ENCODE peak calls at places on chromosomes 5 and 9, in five cellular contexts. T is psoas muscle, Z is ovary, Q is GM13977, E is GM10248. H is an unnamed sample.

GRCh38 chr5:38265546-38266179 is 7.3 kb downstream of the EGFLAM start:
- DNase-seq in T (peak; percentile 34), Z (peak; percentile 59), Q (peak; percentile 52), E (peak; percentile 54), H (peak; percentile 68)

GRCh38 chr9:21075484-21075883 is 2.3 kb downstream of the IFNB1 start:
- DNase-seq in T (no peak), Z (no peak), Q (no peak), E (no peak), H (no peak)

GRCh38 chr9:121637441-121638222 is 13.8 kb upstream of the DAB2IP start:
- DNase-seq in T (no peak), Z (no peak), Q (no peak), E (no peak), H (no peak)

GRCh38 chr9:129258124-129258822 is 80.2 kb upstream of the IER5L start:
- DNase-seq in T (peak; percentile 94), Z (peak; percentile 98), Q (peak; percentile 92), E (peak; percentile 89), H (peak; percentile 94)

GRCh38 chr5:169861934-169862333 is 118.4 kb downstream of the INSYN2B start:
- DNase-seq in T (no peak), Z (no peak), Q (no peak), E (no peak), H (no peak)

GRCh38 chr5:58057324-58057723 is 402.6 kb downstream of the PLK2 start:
- DNase-seq in T (no peak), Z (no peak), Q (no peak), E (no peak), H (no peak)

GRCh38 chr9:1005043-1005667 is 28.7 kb downstream of the DMRT3 start:
- DNase-seq in T (no peak), Z (no peak), Q (peak; percentile 46), E (peak; percentile 54), H (peak; percentile 38)

GRCh38 chr5:103271570-103272289 is 13.2 kb downstream of the MACIR start:
- DNase-seq in T (no peak), Z (no peak), Q (no peak), E (no peak), H (no peak)

GRCh38 chr9:36903541-36904435 is 130.3 kb downstream of the PAX5 start:
- DNase-seq in T (no peak), Z (no peak), Q (no peak), E (no peak), H (peak; percentile 89)

GRCh38 chr9:137917116-137917515 is 39.5 kb downstream of the CACNA1B start:
- DNase-seq in T (no peak), Z (no peak), Q (no peak), E (no peak), H (no peak)

GRCh38 chr5:168269950-168270349 is 21.5 kb upstream of the WWC1 start:
- DNase-seq in T (no peak), Z (no peak), Q (no peak), E (no peak), H (no peak)

GRCh38 chr5:345404-346195 is 24.1 kb downstream of the AHRR start:
- DNase-seq in T (no peak), Z (peak; percentile 51), Q (peak; percentile 26), E (peak; percentile 28), H (no peak)

GRCh38 chr9:14221558-14221957 is 92.4 kb downstream of the NFIB start:
- DNase-seq in T (no peak), Z (no peak), Q (no peak), E (no peak), H (no peak)

GRCh38 chr5:87002485-87002884 is 265.2 kb upstream of the RASA1 start:
- DNase-seq in T (no peak), Z (no peak), Q (no peak), E (no peak), H (no peak)

GRCh38 chr5:174374206-174374605 is 328.7 kb downstream of the NSG2 start:
- DNase-seq in T (no peak), Z (no peak), Q (no peak), E (no peak), H (no peak)

GRCh38 chr5:142215915-142216681 is 107.5 kb downstream of the NDFIP1 start:
- DNase-seq in T (peak; percentile 74), Z (peak; percentile 47), Q (no peak), E (no peak), H (no peak)

GRCh38 chr5:56110646-56111403 is 116.1 kb upstream of the IL6ST start:
- DNase-seq in T (no peak), Z (no peak), Q (no peak), E (no peak), H (no peak)

GRCh38 chr5:1831677-1832313 is 30.6 kb downstream of the NDUFS6 start:
- DNase-seq in T (no peak), Z (no peak), Q (no peak), E (no peak), H (no peak)

GRCh38 chr5:55920784-55921183 is 69.6 kb downstream of the IL31RA start:
- DNase-seq in T (no peak), Z (no peak), Q (peak; percentile 4), E (peak; percentile 5), H (peak; percentile 20)

GRCh38 chr9:134642385-134643181 is 980 bp downstream of the COL5A1 start:
- DNase-seq in T (peak; percentile 75), Z (peak; percentile 78), Q (peak; percentile 52), E (no peak), H (no peak)

GRCh38 chr5:171744882-171745281 is 40.7 kb upstream of the SMIM23 start:
- DNase-seq in T (no peak), Z (no peak), Q (no peak), E (no peak), H (no peak)

GRCh38 chr5:178416206-178416882 is 173.8 kb downstream of the COL23A1 start:
- DNase-seq in T (no peak), Z (no peak), Q (no peak), E (no peak), H (no peak)

DNA sequence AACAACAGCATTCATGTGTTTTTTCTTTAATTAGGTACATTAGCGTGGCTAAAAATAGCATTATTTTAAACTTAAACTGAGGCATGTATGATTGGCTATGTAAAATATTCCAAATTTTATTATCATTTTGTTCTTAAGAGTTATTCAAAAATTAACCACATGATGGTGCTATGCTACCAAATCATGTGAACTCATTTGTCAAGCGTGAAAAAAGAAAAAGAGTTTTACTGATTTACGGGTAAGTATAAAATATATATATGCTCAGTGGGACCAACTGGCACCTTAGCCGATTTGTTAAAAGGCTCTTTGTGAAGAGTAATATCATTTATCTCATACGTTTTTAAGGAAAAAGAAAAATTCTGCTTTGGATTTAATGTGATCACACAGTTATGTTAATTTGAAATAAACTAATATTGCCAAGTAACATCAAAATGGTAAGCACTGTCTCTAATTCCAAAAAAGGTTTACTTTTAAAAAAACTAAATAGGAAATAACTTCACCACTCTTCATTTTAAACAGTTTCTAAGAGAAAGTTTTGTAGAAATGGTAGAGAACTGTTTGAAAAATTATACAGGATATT is 1042.3 kb downstream of the CDH12 start:
- DNase-seq in T (no peak), Z (no peak), Q (peak; percentile 2), E (no peak), H (no peak)
- TF ChIP-seq CTCF in T (peak; percentile 13), Z (no peak), Q (peak; percentile 45), E (peak; percentile 45), H (peak; percentile 32)

GRCh38 chr9:112790231-112790774 is 39.7 kb downstream of the SNX30 start:
- DNase-seq in T (no peak), Z (no peak), Q (no peak), E (no peak), H (no peak)

GRCh38 chr9:112786834-112787520 is 36.4 kb downstream of the SNX30 start:
- DNase-seq in T (no peak), Z (no peak), Q (no peak), E (no peak), H (no peak)

GRCh38 chr9:112792670-112793069 is 42.1 kb downstream of the SNX30 start:
- DNase-seq in T (no peak), Z (no peak), Q (no peak), E (no peak), H (no peak)

GRCh38 chr9:112787942-112788341 is 37.4 kb downstream of the SNX30 start:
- DNase-seq in T (no peak), Z (no peak), Q (no peak), E (no peak), H (no peak)

DNA sequence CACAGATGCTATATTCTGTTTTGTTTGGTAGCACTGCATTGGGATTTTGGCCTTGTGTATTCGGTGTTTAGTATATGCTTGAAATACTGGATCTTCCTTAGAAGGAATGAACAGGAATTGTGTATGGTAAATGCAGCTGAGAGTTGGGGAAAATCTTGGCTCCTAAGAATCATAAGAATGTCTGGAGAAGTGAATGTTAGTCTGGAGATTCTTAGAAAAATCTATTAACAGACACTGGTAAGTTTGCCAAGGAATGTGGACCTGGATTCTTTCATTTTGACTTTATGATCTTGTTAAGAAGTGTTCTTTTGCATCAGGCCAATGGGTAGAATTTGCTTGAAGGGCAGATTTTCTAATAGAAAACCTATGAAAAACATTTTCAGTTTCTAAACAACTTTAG is 38.9 kb downstream of the SNX30 start:
- DNase-seq in T (no peak), Z (no peak), Q (no peak), E (no peak), H (no peak)
- TF ChIP-seq CTCF in T (no peak), Z (no peak), Q (no peak), E (no peak), H (no peak)

GRCh38 chr5:147391781-147392180 is 118.1 kb downstream of the DPYSL3 start:
- DNase-seq in T (peak; percentile 71), Z (no peak), Q (peak; percentile 34), E (no peak), H (no peak)
- TF ChIP-seq CTCF in T (peak; percentile 44), Z (no peak), Q (peak; percentile 27), E (no peak), H (no peak)

GRCh38 chr9:91775708-91776028 is 174.4 kb downstream of the ROR2 start:
- DNase-seq in T (no peak), Z (no peak), Q (no peak), E (no peak), H (no peak)
- TF ChIP-seq CTCF in T (no peak), Z (no peak), Q (no peak), E (no peak), H (peak; percentile 35)

DNA sequence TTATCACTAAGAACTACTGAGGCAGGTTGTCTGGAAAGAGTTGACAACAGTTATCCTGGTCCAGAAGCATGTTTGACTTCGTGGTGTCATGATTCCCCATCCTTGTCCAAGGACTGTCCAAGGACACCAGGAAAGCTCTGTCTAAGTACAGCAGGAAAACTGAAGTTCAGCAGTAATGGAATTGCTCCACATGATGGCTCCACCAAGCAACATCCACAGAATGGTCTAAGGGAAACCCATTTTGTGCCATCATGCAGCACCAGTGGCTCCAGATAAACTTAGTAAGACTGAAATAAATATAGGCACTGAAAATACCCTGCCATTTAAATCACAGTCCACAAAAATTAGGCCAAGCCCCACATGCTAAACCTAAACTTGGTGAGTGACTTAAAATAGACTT is 192.8 kb downstream of the CDH18 start:
- DNase-seq in T (no peak), Z (no peak), Q (no peak), E (no peak), H (no peak)
- TF ChIP-seq CTCF in T (no peak), Z (no peak), Q (no peak), E (no peak), H (no peak)